ENCODE peak calls at places on chromosomes 16 and 17, in four cellular contexts. O is body of pancreas, W is ovary, J is suprapubic skin. F is an unnamed sample.

GRCh38 chr17:17691468-17692263 is 10.4 kb downstream of the RAI1 start:
- DNase-seq in O (peak; percentile 41), W (no peak), J (no peak), F (no peak)

GRCh38 chr17:58617563-58617962 is 74.3 kb downstream of the TEX14 start:
- DNase-seq in O (no peak), W (no peak), J (no peak), F (no peak)

GRCh38 chr16:49647673-49648072 is 208.2 kb downstream of the ZNF423 start:
- DNase-seq in O (no peak), W (no peak), J (no peak), F (no peak)

GRCh38 chr16:48603647-48604376 is 6.2 kb downstream of the N4BP1 start:
- DNase-seq in O (no peak), W (no peak), J (no peak), F (no peak)

GRCh38 chr16:69839240-69839688 is 77.1 kb downstream of the WWP2 start:
- DNase-seq in O (peak; percentile 60), W (no peak), J (no peak), F (no peak)

GRCh38 chr16:74999208-74999682 is 421 bp downstream of the ZNRF1 start:
- DNase-seq in O (peak; percentile 14), W (peak; percentile 58), J (no peak), F (peak; percentile 31)

GRCh38 chr17:76444518-76445311 is 8.2 kb downstream of the UBE2O start:
- DNase-seq in O (no peak), W (no peak), J (no peak), F (peak; percentile 84)

GRCh38 chr17:34672176-34672785 is 92.9 kb downstream of the TMEM132E start:
- DNase-seq in O (no peak), W (no peak), J (no peak), F (peak; percentile 16)

GRCh38 chr17:32341141-32341856 is 674 bp downstream of the C17orf75 start:
- DNase-seq in O (peak; percentile 26), W (no peak), J (no peak), F (no peak)

GRCh38 chr17:6448473-6448872 is 4.2 kb downstream of the PIMREG start:
- DNase-seq in O (no peak), W (no peak), J (no peak), F (no peak)

GRCh38 chr16:46976550-46976949 is 3.1 kb upstream of the DNAJA2 start:
- DNase-seq in O (peak; percentile 57), W (no peak), J (no peak), F (no peak)

GRCh38 chr17:45791935-45792334 is 7.8 kb downstream of the CRHR1 start:
- DNase-seq in O (peak; percentile 29), W (no peak), J (no peak), F (no peak)

GRCh38 chr17:44595216-44595775 is 38.0 kb downstream of the FZD2 start:
- DNase-seq in O (no peak), W (no peak), J (no peak), F (no peak)

GRCh38 chr17:3827124-3827773 is 18.8 kb downstream of the NCBP3 start:
- DNase-seq in O (peak; percentile 76), W (peak; percentile 78), J (peak; percentile 67), F (no peak)

GRCh38 chr17:72338847-72339790 is 218.3 kb downstream of the SOX9 start:
- DNase-seq in O (peak; percentile 61), W (no peak), J (no peak), F (peak; percentile 98)

GRCh38 chr17:60724647-60725046 is 47.0 kb downstream of the BCAS3 start:
- DNase-seq in O (no peak), W (no peak), J (no peak), F (no peak)

GRCh38 chr17:45284176-45285140 is 22.6 kb upstream of the SPATA32 start:
- DNase-seq in O (no peak), W (no peak), J (peak; percentile 80), F (no peak)

GRCh38 chr17:4206945-4207344 is 56.8 kb downstream of the ANKFY1 start:
- DNase-seq in O (no peak), W (no peak), J (no peak), F (no peak)

GRCh38 chr16:86772671-86773338 is 194.5 kb downstream of the FOXL1 start:
- DNase-seq in O (no peak), W (no peak), J (no peak), F (peak; percentile 98)

GRCh38 chr16:84446596-84447392 is 57.7 kb downstream of the MEAK7 start:
- DNase-seq in O (no peak), W (no peak), J (no peak), F (no peak)

GRCh38 chr17:50211249-50212120 is 10.1 kb upstream of the COL1A1 start:
- DNase-seq in O (no peak), W (peak; percentile 34), J (peak; percentile 74), F (no peak)

GRCh38 chr16:66740010-66740409 is 11.4 kb downstream of the DYNC1LI2 start:
- DNase-seq in O (peak; percentile 34), W (no peak), J (no peak), F (no peak)

GRCh38 chr16:16096858-16097213 is 126.5 kb downstream of the ABCC6 start:
- DNase-seq in O (no peak), W (no peak), J (no peak), F (no peak)

GRCh38 chr17:14214271-14214670 is 22.4 kb downstream of the CDRT15 start:
- DNase-seq in O (no peak), W (no peak), J (no peak), F (no peak)

GRCh38 chr16:57239089-57239488 is 6.0 kb upstream of the ARL2BP start:
- DNase-seq in O (no peak), W (no peak), J (no peak), F (no peak)

GRCh38 chr17:67602974-67603373 is 114.8 kb upstream of the NOL11 start:
- DNase-seq in O (peak; percentile 51), W (no peak), J (peak; percentile 26), F (no peak)

DNA sequence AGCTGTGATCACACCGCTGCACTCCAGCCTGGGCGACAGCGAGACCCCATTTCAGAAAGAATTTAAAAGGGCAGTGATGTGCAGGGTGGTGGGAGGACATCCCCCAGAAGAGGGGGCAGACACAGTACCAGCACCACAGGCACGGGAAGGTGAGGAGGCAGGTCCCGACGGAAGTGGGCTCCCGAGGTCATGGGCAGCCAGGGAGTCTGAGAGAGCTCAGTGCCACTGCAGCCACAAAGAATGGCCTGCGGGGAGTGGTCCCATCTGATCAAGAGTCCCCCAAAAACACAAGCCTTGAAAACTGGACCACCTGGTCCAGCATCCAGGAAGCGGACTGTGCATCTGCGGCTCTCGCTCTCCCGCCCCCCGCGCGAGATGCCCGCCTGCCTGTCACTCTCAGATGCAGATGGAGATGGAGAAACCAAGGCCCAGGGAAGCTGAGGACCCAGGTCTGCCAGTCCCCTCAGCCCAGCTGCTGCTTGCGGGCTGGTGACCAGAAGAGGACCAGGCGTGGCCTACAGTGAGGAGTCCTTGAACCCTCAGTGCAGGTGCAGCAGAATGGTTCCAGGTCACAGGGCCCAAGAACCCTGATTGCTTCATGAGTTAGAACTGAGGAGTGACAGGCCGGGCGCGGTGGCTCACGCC is 4.3 kb upstream of the CAPN15 start:
- DNase-seq in O (no peak), W (no peak), J (no peak), F (no peak)
- H3K4me1 ChIP-seq in O (peaks cover 32% of the 10 kb centered on the region), W (peaks cover 6% of the 10 kb centered on the region), J (peaks cover 52% of the 10 kb centered on the region), F (peaks cover 22% of the 10 kb centered on the region)

DNA sequence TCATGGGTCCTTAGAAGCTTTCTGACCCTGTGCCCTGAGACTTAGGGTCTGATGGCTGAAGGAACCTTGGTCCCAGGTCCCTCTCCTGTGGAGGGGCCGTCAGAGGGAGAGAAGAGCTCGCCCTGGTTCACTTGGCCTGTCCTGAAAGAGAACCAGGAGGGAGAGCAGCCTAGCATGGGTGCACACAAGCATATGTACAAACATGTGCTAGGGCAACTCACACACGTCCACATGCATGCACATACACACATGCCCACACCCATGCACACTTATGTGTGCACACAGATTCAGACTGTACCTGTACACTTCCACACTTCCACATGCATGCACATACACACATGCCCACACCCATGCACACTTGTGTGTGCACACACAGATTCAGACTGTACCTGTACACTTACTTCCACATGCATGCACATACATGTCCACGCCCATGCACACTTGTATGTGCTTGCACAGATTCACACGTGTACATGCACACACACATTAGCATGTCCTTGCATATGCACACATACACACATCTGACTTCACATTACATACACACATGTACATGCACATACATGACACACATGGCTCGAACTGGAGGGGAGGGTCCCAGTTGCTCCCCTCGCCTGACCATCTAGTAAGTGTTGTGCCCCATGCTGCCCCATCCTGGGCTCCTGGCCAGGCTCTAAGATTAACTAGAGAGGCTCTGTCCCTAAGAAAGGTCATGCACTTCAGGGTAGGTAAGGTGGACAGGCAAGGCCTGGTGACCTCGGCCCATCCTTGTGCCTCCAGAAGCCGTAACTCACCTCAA is 122.0 kb downstream of the METRNL start:
- DNase-seq in O (peak; percentile 1), W (no peak), J (peak; percentile 40), F (no peak)
- H3K27ac ChIP-seq in O (no peak overlapping the region), W (no peak overlapping the region), J (peak overlapping the region; percentile 90), F (no peak overlapping the region)

DNA sequence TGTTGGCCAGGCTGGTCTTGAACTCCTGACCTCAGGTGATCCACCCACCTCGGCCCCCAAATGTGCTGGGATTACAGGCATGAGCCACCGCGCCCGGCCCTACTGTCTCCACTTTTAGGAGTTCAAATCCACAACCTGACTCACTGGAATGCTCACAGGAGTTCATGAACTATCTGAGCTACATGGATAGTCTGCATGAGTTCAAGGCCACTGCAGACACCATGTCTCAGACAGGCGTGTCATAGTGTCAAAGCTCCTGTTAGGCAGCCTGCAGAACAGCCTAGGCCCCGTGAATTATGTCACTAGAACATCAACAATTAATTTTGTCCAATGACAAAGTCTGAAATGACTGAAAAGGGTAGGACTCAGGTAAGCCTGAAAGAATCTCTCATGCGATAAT is 38.3 kb upstream of the NDRG4 start:
- DNase-seq in O (no peak), W (no peak), J (no peak), F (no peak)
- H3K27me3 ChIP-seq in O (no peaks in the 10 kb centered on the region), W (no peaks in the 10 kb centered on the region), J (peaks cover 41% of the 10 kb centered on the region), F (peaks cover 55% of the 10 kb centered on the region)

GRCh38 chr16:11994187-11995119 is 17.9 kb downstream of the SNX29 start:
- DNase-seq in O (peak; percentile 62), W (no peak), J (no peak), F (no peak)

GRCh38 chr16:11989238-11990160 is 13.0 kb downstream of the SNX29 start:
- DNase-seq in O (no peak), W (no peak), J (no peak), F (no peak)

GRCh38 chr16:11990672-11991390 is 14.3 kb downstream of the SNX29 start:
- DNase-seq in O (no peak), W (no peak), J (no peak), F (no peak)

GRCh38 chr16:11992008-11992584 is 15.6 kb downstream of the SNX29 start:
- DNase-seq in O (no peak), W (no peak), J (no peak), F (no peak)

DNA sequence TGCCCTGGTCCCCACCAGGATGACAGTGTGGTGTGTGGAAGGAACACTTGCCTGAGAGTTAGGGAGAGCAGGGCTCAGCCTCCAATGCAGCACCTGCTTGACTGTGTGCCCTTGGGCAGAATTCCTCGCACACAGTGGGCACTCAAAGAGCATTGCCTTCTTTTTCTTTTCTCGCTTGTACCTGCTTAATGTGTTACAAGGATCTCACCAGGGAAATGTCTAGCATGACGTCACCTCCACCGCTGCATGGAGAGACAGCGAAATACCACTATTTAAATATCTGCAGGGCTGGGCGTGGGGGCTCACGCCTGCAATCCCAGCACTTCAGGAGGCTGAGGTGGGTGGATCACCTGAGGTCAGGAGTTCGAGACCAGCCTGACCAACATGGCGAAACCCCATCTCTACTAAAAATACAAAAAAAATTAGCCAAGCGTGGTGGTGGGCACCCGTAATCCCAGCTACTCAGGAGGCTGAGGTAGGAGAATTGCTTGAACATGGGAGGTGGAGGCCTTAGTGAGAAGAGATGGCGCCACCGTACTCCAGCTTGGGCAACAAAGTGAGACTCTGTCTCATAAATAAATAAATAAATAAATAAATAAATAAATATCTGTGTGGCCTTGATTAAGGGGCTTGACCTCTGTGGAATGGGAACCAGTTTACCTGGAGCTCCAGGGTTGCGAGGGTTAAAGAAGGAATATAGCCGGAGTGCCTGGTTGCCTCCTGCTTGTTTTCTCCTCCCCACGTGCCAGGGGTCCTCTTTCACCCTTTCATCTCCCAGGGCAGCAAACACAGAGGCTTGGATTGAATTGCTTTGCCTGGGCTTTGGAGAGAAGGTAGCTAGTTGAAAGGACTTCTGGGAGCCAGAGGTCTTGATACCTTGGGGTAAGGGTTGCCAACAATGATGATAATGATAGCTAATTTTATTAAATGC is 16.3 kb downstream of the SNX29 start:
- DNase-seq in O (no peak), W (no peak), J (no peak), F (no peak)
- H3K4me1 ChIP-seq in O (no peaks in the 10 kb centered on the region), W (no peaks in the 10 kb centered on the region), J (peaks cover 22% of the 10 kb centered on the region), F (no peaks in the 10 kb centered on the region)